ENCODE peak calls at places on chromosome 2, in six cellular contexts. Q, G, T, B, Z and X are unnamed samples.

GRCh38 chr2:145220496-145220895 is 700.6 kb upstream of the ZEB2 start:
- DNase-seq in Q (no peak), T (no peak), B (no peak), Z (no peak), G (no peak), X (no peak)

GRCh38 chr2:108074945-108075344 is 88.6 kb downstream of the SLC5A7 start:
- DNase-seq in G (no peak), Z (no peak), Q (no peak), T (no peak), B (no peak), X (peak; percentile 68)

GRCh38 chr2:180799141-180799540 is 181.3 kb upstream of the UBE2E3 start:
- DNase-seq in T (no peak), Q (no peak), G (no peak), Z (no peak), B (no peak), X (no peak)

GRCh38 chr2:26619649-26620605 is 21.2 kb downstream of the CIB4 start:
- DNase-seq in Q (no peak), Z (no peak), T (no peak), B (no peak), G (no peak), X (peak; percentile 45)

GRCh38 chr2:85445316-85446295 is 27.1 kb downstream of the SH2D6 start:
- DNase-seq in G (no peak), B (peak; percentile 84), Z (no peak), Q (peak; percentile 36), T (no peak), X (peak; percentile 52)

GRCh38 chr2:26652361-26653041 is 11.3 kb upstream of the CIB4 start:
- DNase-seq in Q (no peak), B (peak; percentile 12), T (no peak), Z (peak; percentile 60), G (no peak), X (no peak)

GRCh38 chr2:105317937-105318336 is 11.6 kb downstream of the TGFBRAP1 start:
- DNase-seq in T (no peak), Z (no peak), B (peak; percentile 18), Q (no peak), G (no peak), X (no peak)

GRCh38 chr2:10414000-10414451 is 34.1 kb downstream of the ODC1 start:
- DNase-seq in G (peak; percentile 54), Q (peak; percentile 74), Z (no peak), T (no peak), B (peak; percentile 68), X (no peak)

GRCh38 chr2:176546550-176546949 is 277.3 kb downstream of the MTX2 start:
- DNase-seq in G (no peak), Q (no peak), Z (no peak), B (no peak), T (no peak), X (no peak)

GRCh38 chr2:28593356-28593755 is 97.5 kb downstream of the PLB1 start:
- DNase-seq in B (no peak), Z (no peak), T (no peak), G (no peak), Q (no peak), X (no peak)

GRCh38 chr2:197869501-197870111 is 65.2 kb downstream of the PLCL1 start:
- DNase-seq in Q (no peak), B (no peak), T (no peak), Z (no peak), G (no peak), X (peak; percentile 70)

GRCh38 chr2:212266310-212266709 is 272.3 kb downstream of the ERBB4 start:
- DNase-seq in Z (no peak), T (no peak), B (no peak), Q (no peak), G (no peak), X (no peak)

GRCh38 chr2:166224197-166224596 is 96.4 kb upstream of the SCN1A start:
- DNase-seq in B (no peak), T (no peak), Z (no peak), Q (no peak), G (no peak), X (no peak)